ENCODE peak calls at places on chromosome 22, in seven cellular contexts. F is prostate gland; Z is CD4-positive, alpha-beta T cell; I is right atrium auricular region; P is cardiac muscle cell; O is tibial nerve; R is OCI-LY7. C is an unnamed sample.

GRCh38 chr22:22061085-22062077 is 78.8 kb upstream of the TOP3B start:
- DNase-seq in Z (no peak), I (no peak), R (peak), P (peak), O (peak), F (no peak), C (peak)

GRCh38 chr22:24189249-24190158 is 8.2 kb downstream of the SUSD2 start:
- DNase-seq in Z (peak), I (peak), O (peak), R (peak), F (peak), P (peak), C (peak)

GRCh38 chr22:36258750-36259619 is 6.1 kb downstream of the APOL1 start:
- DNase-seq in O (no peak), Z (no peak), P (peak), F (no peak), R (peak), I (no peak), C (no peak)

GRCh38 chr22:42747701-42748513 is 27.2 kb upstream of the A4GALT start:
- DNase-seq in O (no peak), R (no peak), P (peak), I (no peak), Z (no peak), F (no peak), C (no peak)

GRCh38 chr22:24156146-24156914 is 25.0 kb upstream of the SUSD2 start:
- DNase-seq in O (no peak), Z (peak), I (no peak), F (no peak), P (peak), R (peak), C (peak)

GRCh38 chr22:37843746-37844089 is 416 bp downstream of the ANKRD54 start:
- DNase-seq in Z (peak), P (peak), O (no peak), R (peak), I (no peak), F (peak), C (peak)

GRCh38 chr22:41022470-41023298 is 69.7 kb upstream of the EP300 start:
- DNase-seq in O (peak), Z (peak), P (peak), I (peak), R (peak), F (peak), C (peak)

GRCh38 chr22:25068701-25069100 is 116.2 kb downstream of the KIAA1671 start:
- DNase-seq in R (no peak), I (no peak), F (no peak), O (no peak), P (no peak), Z (peak), C (no peak)

GRCh38 chr22:42820075-42820763 is 36.9 kb downstream of the ARFGAP3 start:
- DNase-seq in Z (no peak), I (peak), F (no peak), O (no peak), R (peak), P (peak), C (peak)

GRCh38 chr22:20268350-20269012 is 363 bp upstream of the RTN4R start:
- DNase-seq in F (peak), Z (peak), R (peak), P (peak), O (peak), I (no peak), C (peak)
- TF ChIP-seq CTCF in F (peak), Z (peak), R (peak), P (peak), O (peak), I (peak), C (peak)

GRCh38 chr22:49536571-49537131 is 291.0 kb downstream of the BRD1 start:
- DNase-seq in O (no peak), Z (no peak), F (no peak), I (no peak), R (no peak), P (no peak), C (no peak)

GRCh38 chr22:49535126-49535525 is 292.5 kb downstream of the BRD1 start:
- DNase-seq in Z (no peak), R (no peak), I (no peak), O (no peak), P (no peak), F (no peak), C (no peak)

GRCh38 chr22:49534386-49534785 is 293.3 kb downstream of the BRD1 start:
- DNase-seq in Z (no peak), R (no peak), P (no peak), I (no peak), F (no peak), O (no peak), C (no peak)

GRCh38 chr22:49533886-49534285 is 293.8 kb downstream of the BRD1 start:
- DNase-seq in F (no peak), Z (no peak), O (no peak), I (no peak), P (no peak), R (no peak), C (no peak)

GRCh38 chr22:49535527-49536125 is 292.0 kb downstream of the BRD1 start:
- DNase-seq in P (no peak), F (no peak), R (no peak), I (no peak), Z (no peak), O (no peak), C (no peak)
- H3K27ac ChIP-seq in P (no peak), F (no peak), R (no peak), I (no peak), Z (no peak), O (no peak), C (no peak)

DNA sequence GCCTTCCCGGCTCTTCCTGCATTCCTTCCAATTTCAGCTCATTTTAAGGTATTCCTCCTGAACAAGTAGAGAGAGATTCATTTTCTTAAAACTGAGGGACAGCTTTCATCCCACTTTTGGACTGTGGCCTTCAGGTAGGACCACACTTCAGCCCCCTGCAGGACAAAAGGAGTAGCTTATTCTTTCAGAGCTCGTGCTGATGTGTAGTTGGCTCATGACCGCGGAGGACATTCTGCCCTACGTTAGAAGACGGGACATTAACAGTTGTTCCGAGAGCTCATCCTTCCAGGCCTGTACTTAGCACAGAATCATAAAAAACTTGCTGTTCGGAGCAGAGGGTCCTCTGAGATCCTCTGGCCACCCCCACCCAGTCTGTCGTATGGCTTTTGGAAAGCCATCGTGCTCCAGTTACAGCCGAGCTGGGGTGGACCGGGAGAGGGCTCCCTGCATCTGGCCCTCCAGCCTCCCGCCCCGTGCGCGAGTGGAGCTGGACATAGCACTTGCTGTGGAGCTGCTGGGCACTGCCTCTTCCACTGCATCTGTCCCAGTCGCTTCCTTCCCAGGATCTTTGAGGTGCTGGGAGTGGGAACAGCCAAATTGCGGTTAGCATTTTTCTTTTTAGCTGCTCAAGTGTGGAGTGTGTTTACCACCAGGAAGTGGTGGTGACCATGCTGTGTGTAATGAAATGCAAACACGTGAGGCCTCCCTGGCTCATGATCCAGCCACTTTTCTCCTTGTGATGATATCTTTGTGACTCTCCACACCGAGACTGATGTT is 250.3 kb downstream of the TBC1D22A start:
- DNase-seq in O (no peak), I (no peak), Z (no peak), R (no peak), F (no peak), P (peak), C (no peak)
- TF ChIP-seq CTCF in O (no peak), I (no peak), Z (no peak), R (peak), F (no peak), P (peak), C (no peak)

GRCh38 chr22:44381761-44382454 is 69.2 kb upstream of the SHISAL1 start:
- DNase-seq in R (no peak), P (no peak), F (no peak), Z (no peak), I (no peak), O (no peak), C (no peak)
- H3K27ac ChIP-seq in R (no peak), P (no peak), F (no peak), Z (no peak), I (no peak), O (no peak), C (no peak)

DNA sequence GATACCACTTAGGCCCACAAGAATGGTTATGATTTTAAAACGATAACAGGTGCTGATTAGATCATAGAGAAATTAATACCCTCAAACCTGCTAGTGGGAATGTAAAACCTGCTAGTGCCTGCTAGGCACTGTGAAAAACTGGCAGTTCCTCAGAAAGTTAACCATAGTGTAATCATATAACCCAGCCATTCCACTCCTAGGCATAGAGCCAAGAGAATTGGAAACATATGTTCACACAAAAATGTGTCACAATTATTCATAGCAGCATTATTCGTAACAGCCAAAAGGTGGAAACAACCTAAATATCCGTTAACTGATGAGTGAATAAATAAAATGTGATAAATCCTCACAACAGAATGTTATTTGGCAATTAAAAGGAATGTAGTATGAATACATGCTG is 122.2 kb upstream of the SYN3 start:
- DNase-seq in O (no peak), F (no peak), I (no peak), P (no peak), Z (no peak), R (no peak), C (no peak)
- TF ChIP-seq CTCF in O (no peak), F (no peak), I (no peak), P (no peak), Z (no peak), R (no peak), C (no peak)

GRCh38 chr22:19718255-19719054 is 4.2 kb downstream of the SEPTIN5 start:
- DNase-seq in F (no peak), P (no peak), R (no peak), O (no peak), Z (no peak), I (no peak), C (no peak)
- H3K27ac ChIP-seq in F (peak), P (peak), R (no peak), O (no peak), Z (no peak), I (peak), C (peak)

GRCh38 chr22:29148036-29148435 is 57.7 kb upstream of the EMID1 start:
- DNase-seq in R (no peak), P (no peak), I (no peak), F (no peak), Z (no peak), O (no peak), C (no peak)
- TF ChIP-seq CTCF in R (no peak), P (no peak), I (no peak), F (no peak), Z (no peak), O (no peak), C (no peak)

GRCh38 chr22:45686842-45687241 is 15.2 kb downstream of the ATXN10 start:
- DNase-seq in P (no peak), Z (no peak), R (no peak), F (no peak), I (no peak), O (no peak), C (no peak)

GRCh38 chr22:45686004-45686403 is 14.4 kb downstream of the ATXN10 start:
- DNase-seq in I (no peak), P (no peak), R (no peak), Z (no peak), O (no peak), F (no peak), C (no peak)

GRCh38 chr22:45690008-45690407 is 18.4 kb downstream of the ATXN10 start:
- DNase-seq in P (no peak), O (no peak), R (no peak), F (no peak), I (no peak), Z (no peak), C (no peak)

GRCh38 chr22:45688606-45689080 is 17.0 kb downstream of the ATXN10 start:
- DNase-seq in P (peak), R (no peak), Z (no peak), O (no peak), I (no peak), F (peak), C (peak)

GRCh38 chr22:45689195-45689594 is 17.6 kb downstream of the ATXN10 start:
- DNase-seq in R (no peak), Z (no peak), O (no peak), F (no peak), P (no peak), I (no peak), C (no peak)
- H3K27ac ChIP-seq in R (no peak), Z (no peak), O (no peak), F (no peak), P (peak), I (peak), C (no peak)

GRCh38 chr22:45502215-45503070 is at the start of gene FBLN1:
- DNase-seq in I (no peak), R (no peak), F (no peak), O (peak), P (peak), Z (no peak), C (peak)
- TF ChIP-seq CTCF in I (no peak), R (no peak), F (peak), O (no peak), P (peak), Z (no peak), C (no peak)

GRCh38 chr22:17675584-17675983 is 37.0 kb downstream of the BCL2L13 start:
- DNase-seq in Z (no peak), R (no peak), F (no peak), O (no peak), I (no peak), P (no peak), C (no peak)
- H3K27ac ChIP-seq in Z (no peak), R (no peak), F (no peak), O (no peak), I (no peak), P (no peak), C (no peak)